ENCODE peak calls at places on chromosome 9, in eight cellular contexts. Z is CD4-positive, CD25-positive, alpha-beta regulatory T cell; D is endodermal cell; C is OCI-LY7; Y is cardiac muscle cell; S is uterus; K is lung; N is stomach. H is an unnamed sample.

GRCh38 chr9:36867672-36868471 is 166.2 kb downstream of the PAX5 start:
- DNase-seq in Z (no peak), D (no peak), C (no peak), Y (no peak), S (no peak), K (peak; percentile 38), N (peak; percentile 90), H (no peak)

GRCh38 chr9:83043583-83043982 is 19.4 kb downstream of the RASEF start:
- DNase-seq in Z (no peak), D (no peak), C (no peak), Y (no peak), S (no peak), K (no peak), N (no peak), H (no peak)

GRCh38 chr9:29906065-29906464 is 2332.8 kb upstream of the C9orf72 start:
- DNase-seq in Z (no peak), D (no peak), C (no peak), Y (no peak), S (no peak), K (no peak), N (no peak), H (no peak)

GRCh38 chr9:109320338-109320733 is 523 bp downstream of the EPB41L4B start:
- DNase-seq in Z (no peak), D (no peak), C (no peak), Y (peak; percentile 62), S (no peak), K (no peak), N (no peak), H (peak; percentile 45)

GRCh38 chr9:133448487-133448972 is 11.2 kb upstream of the CACFD1 start:
- DNase-seq in Z (no peak), D (no peak), C (no peak), Y (peak; percentile 29), S (no peak), K (no peak), N (peak; percentile 54), H (no peak)

GRCh38 chr9:96556701-96557461 is 62.8 kb downstream of the CDC14B start:
- DNase-seq in Z (no peak), D (no peak), C (no peak), Y (peak; percentile 21), S (no peak), K (no peak), N (no peak), H (no peak)

GRCh38 chr9:33718987-33719386 is 76.4 kb upstream of the PRSS3 start:
- DNase-seq in Z (no peak), D (no peak), C (no peak), Y (no peak), S (no peak), K (peak; percentile 32), N (no peak), H (no peak)

GRCh38 chr9:110153431-110153830 is 54.5 kb downstream of the C9orf152 start:
- DNase-seq in Z (no peak), D (no peak), C (no peak), Y (no peak), S (no peak), K (no peak), N (no peak), H (no peak)

GRCh38 chr9:121672213-121672612 is 20.8 kb downstream of the DAB2IP start:
- DNase-seq in Z (no peak), D (no peak), C (no peak), Y (no peak), S (no peak), K (no peak), N (no peak), H (no peak)

GRCh38 chr9:86321373-86321772 is 32.8 kb downstream of the TUT7 start:
- DNase-seq in Z (no peak), D (no peak), C (no peak), Y (no peak), S (no peak), K (no peak), N (no peak), H (no peak)

GRCh38 chr9:134601764-134602163 is 39.8 kb upstream of the COL5A1 start:
- DNase-seq in Z (no peak), D (no peak), C (no peak), Y (no peak), S (no peak), K (peak; percentile 16), N (no peak), H (no peak)

GRCh38 chr9:34437006-34437925 is 21.1 kb downstream of the FAM219A start:
- DNase-seq in Z (peak; percentile 72), D (peak; percentile 85), C (peak; percentile 76), Y (peak; percentile 81), S (no peak), K (peak; percentile 57), N (peak; percentile 70), H (peak; percentile 77)

GRCh38 chr9:36258989-36259315 is 704 bp upstream of the GNE start:
- DNase-seq in Z (no peak), D (no peak), C (no peak), Y (no peak), S (no peak), K (no peak), N (no peak), H (no peak)

GRCh38 chr9:98654247-98654646 is 54.5 kb downstream of the GABBR2 start:
- DNase-seq in Z (no peak), D (no peak), C (no peak), Y (no peak), S (no peak), K (no peak), N (no peak), H (no peak)

GRCh38 chr9:136379003-136379287 is 5.5 kb upstream of the CARD9 start:
- DNase-seq in Z (no peak), D (no peak), C (no peak), Y (no peak), S (no peak), K (no peak), N (no peak), H (no peak)

GRCh38 chr9:12775963-12776774 is 1.3 kb downstream of the LURAP1L start:
- DNase-seq in Z (no peak), D (peak; percentile 93), C (no peak), Y (peak; percentile 76), S (peak; percentile 78), K (peak; percentile 84), N (peak; percentile 82), H (peak; percentile 83)

GRCh38 chr9:93576296-93577044 is at the start of gene PHF2:
- DNase-seq in Z (peak; percentile 35), D (peak; percentile 65), C (peak; percentile 54), Y (peak; percentile 59), S (peak; percentile 43), K (no peak), N (no peak), H (peak; percentile 24)

GRCh38 chr9:9949948-9950347 is 662.9 kb downstream of the PTPRD start:
- DNase-seq in Z (no peak), D (no peak), C (no peak), Y (peak; percentile 54), S (no peak), K (no peak), N (no peak), H (no peak)

GRCh38 chr9:9950813-9951212 is 662.0 kb downstream of the PTPRD start:
- DNase-seq in Z (no peak), D (no peak), C (no peak), Y (peak; percentile 30), S (no peak), K (no peak), N (no peak), H (no peak)

GRCh38 chr9:9949368-9949767 is 663.4 kb downstream of the PTPRD start:
- DNase-seq in Z (no peak), D (no peak), C (no peak), Y (no peak), S (no peak), K (no peak), N (no peak), H (no peak)
- H3K9me3 ChIP-seq in Z (no peaks in the 10 kb centered on the region), D (no peaks in the 10 kb centered on the region), C (no peaks in the 10 kb centered on the region), Y (no peaks in the 10 kb centered on the region), S (no peaks in the 10 kb centered on the region), K (no peaks in the 10 kb centered on the region), N (no peaks in the 10 kb centered on the region), H (no peaks in the 10 kb centered on the region)

DNA sequence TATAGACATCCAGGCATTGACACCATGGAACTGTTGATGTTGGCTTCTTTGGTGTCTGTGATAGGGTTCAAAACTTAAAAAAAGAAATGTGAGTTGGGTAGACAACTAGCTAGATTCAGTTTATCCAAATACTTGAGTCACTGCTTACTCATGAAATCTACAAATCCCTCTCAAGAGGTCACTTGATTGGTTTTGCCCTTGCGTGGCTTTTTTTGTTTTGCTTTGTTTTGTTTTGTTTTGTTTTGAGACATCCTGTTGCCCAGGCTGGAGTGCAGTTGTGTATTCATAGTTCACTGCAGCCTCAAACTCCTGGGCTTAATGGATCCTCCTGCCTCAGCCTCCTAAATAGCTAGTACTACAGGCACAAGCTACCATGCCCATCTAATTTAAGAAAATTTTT is 10.5 kb upstream of the ENTREP1 start:
- DNase-seq in Z (no peak), D (no peak), C (no peak), Y (no peak), S (no peak), K (no peak), N (no peak), H (no peak)
- H3K9me3 ChIP-seq in Z (peaks cover 2% of the 10 kb centered on the region), D (peaks cover 50% of the 10 kb centered on the region), C (peaks cover 9% of the 10 kb centered on the region), Y (no peaks in the 10 kb centered on the region), S (no peaks in the 10 kb centered on the region), K (peaks cover 6% of the 10 kb centered on the region), N (peaks cover 11% of the 10 kb centered on the region), H (peaks cover 18% of the 10 kb centered on the region)

DNA sequence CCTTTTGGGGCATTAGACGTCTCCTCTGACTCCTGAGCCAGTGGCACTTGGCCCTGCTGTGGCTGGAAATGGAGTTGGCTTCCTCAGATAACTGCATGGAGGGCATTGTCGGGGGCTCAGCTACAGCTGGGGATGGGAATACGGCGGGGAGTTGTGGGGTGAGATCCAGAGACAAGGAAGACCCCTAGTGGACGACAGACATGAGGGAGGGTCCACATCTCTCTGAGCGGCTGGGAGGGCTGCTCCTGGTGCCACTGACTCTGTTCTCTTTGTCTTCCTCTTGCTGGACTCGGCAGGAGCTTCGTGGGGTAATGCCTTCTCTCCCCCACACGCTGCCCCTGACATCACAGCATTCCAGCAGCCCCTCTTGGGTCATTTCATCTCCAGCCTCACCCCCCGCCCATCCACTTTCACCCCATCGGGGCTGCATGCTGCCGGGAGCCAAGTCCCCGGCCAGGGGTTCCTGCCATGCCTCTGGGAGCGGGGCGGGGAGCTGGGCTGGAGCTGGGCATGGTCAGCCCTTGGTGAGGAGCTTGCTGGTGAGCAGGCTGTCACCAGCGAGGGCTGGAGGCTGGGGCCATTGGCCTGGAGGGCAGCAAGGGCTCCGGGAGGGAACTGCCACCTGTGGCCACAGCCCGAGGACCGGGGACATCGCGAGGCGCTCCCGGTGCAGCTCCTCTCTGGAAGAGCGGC is 172.3 kb downstream of the CACNA1B start:
- DNase-seq in Z (no peak), D (peak; percentile 52), C (no peak), Y (no peak), S (no peak), K (no peak), N (peak; percentile 17), H (no peak)
- H3K9me3 ChIP-seq in Z (no peaks in the 10 kb centered on the region), D (no peaks in the 10 kb centered on the region), C (no peaks in the 10 kb centered on the region), Y (no peaks in the 10 kb centered on the region), S (no peaks in the 10 kb centered on the region), K (peaks cover 2% of the 10 kb centered on the region), N (no peaks in the 10 kb centered on the region), H (no peaks in the 10 kb centered on the region)

DNA sequence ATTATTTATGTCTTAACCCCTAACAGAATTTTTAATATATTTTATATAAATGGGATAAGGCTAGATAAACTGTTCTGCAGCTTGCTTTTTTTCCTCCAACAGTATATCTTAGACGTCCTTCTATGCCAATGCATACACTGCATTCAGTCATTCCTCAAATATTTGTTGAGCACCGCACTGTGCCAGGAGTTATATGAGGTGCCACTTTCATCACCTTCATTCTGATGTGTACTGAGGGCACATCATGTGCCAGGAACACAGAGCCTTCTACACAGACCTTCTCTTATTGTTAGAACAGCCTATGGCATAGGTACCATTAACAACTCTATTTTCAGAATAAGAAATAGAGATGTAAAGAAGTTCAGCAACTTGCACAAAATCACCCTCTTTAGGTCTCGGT is 570.1 kb downstream of the CDK5RAP2 start:
- DNase-seq in Z (no peak), D (no peak), C (no peak), Y (no peak), S (no peak), K (no peak), N (peak; percentile 65), H (no peak)
- H3K9me3 ChIP-seq in Z (no peaks in the 10 kb centered on the region), D (no peaks in the 10 kb centered on the region), C (no peaks in the 10 kb centered on the region), Y (no peaks in the 10 kb centered on the region), S (no peaks in the 10 kb centered on the region), K (peaks cover 2% of the 10 kb centered on the region), N (no peaks in the 10 kb centered on the region), H (no peaks in the 10 kb centered on the region)